ENCODE peak calls at places on chromosomes 3 and 15, in nine cellular contexts. R, C, M, Y, U, J, N, D and W are unnamed samples.

GRCh38 chr3:11019116-11019515 is 26.6 kb downstream of the SLC6A1 start:
- DNase-seq in R (no peak), C (no peak), M (no peak), Y (no peak), U (no peak), J (no peak), N (no peak), D (no peak), W (no peak)

GRCh38 chr3:189500299-189500698 is 130.9 kb upstream of the TP63 start:
- DNase-seq in R (no peak), C (no peak), M (no peak), Y (no peak), U (no peak), J (no peak), N (no peak), D (no peak), W (no peak)

GRCh38 chr3:170079466-170080165 is 41.8 kb downstream of the GPR160 start:
- DNase-seq in R (no peak), C (no peak), M (no peak), Y (no peak), U (no peak), J (no peak), N (no peak), D (peak), W (no peak)

GRCh38 chr3:177463863-177464262 is 266.6 kb upstream of the TBL1XR1 start:
- DNase-seq in R (no peak), C (no peak), M (no peak), Y (no peak), U (no peak), J (no peak), N (no peak), D (no peak), W (no peak)

GRCh38 chr15:101250931-101251829 is 668 bp downstream of the CHSY1 start:
- DNase-seq in R (no peak), C (no peak), M (no peak), Y (no peak), U (no peak), J (peak), N (peak), D (peak), W (no peak)

GRCh38 chr3:131526801-131527347 is 24.1 kb upstream of the MRPL3 start:
- DNase-seq in R (no peak), C (no peak), M (no peak), Y (no peak), U (peak), J (peak), N (peak), D (peak), W (no peak)

GRCh38 chr15:58726867-58727266 is 22.6 kb downstream of the ADAM10 start:
- DNase-seq in R (no peak), C (no peak), M (no peak), Y (no peak), U (no peak), J (no peak), N (no peak), D (no peak), W (no peak)

GRCh38 chr3:52555056-52555455 is 18.7 kb downstream of the UQCC5 start:
- DNase-seq in R (no peak), C (no peak), M (no peak), Y (no peak), U (no peak), J (no peak), N (no peak), D (no peak), W (no peak)

GRCh38 chr3:177195941-177196472 is 1.3 kb downstream of the TBL1XR1 start:
- DNase-seq in R (no peak), C (no peak), M (peak), Y (no peak), U (no peak), J (no peak), N (no peak), D (no peak), W (no peak)

GRCh38 chr3:87227104-87227834 is at the start of gene CHMP2B:
- DNase-seq in R (peak), C (peak), M (peak), Y (peak), U (peak), J (peak), N (peak), D (peak), W (peak)

GRCh38 chr15:28182216-28182615 is 83.1 kb upstream of the OCA2 start:
- DNase-seq in R (no peak), C (no peak), M (no peak), Y (no peak), U (no peak), J (no peak), N (no peak), D (peak), W (no peak)

GRCh38 chr15:78840661-78841060 is 29.4 kb upstream of the ADAMTS7 start:
- DNase-seq in R (no peak), C (no peak), M (no peak), Y (no peak), U (no peak), J (no peak), N (no peak), D (no peak), W (no peak)

GRCh38 chr15:77944002-77944867 is 133.3 kb downstream of the TBC1D2B start:
- DNase-seq in R (peak), C (no peak), M (peak), Y (peak), U (peak), J (peak), N (peak), D (peak), W (peak)

GRCh38 chr3:133466531-133467386 is 66.9 kb downstream of the BFSP2 start:
- DNase-seq in R (no peak), C (no peak), M (no peak), Y (no peak), U (no peak), J (no peak), N (peak), D (no peak), W (no peak)

GRCh38 chr3:5891721-5892120 is 704.2 kb downstream of the EDEM1 start:
- DNase-seq in R (no peak), C (no peak), M (no peak), Y (no peak), U (no peak), J (no peak), N (no peak), D (peak), W (no peak)

GRCh38 chr3:56970401-56971002 is 90.0 kb upstream of the SPATA12 start:
- DNase-seq in R (peak), C (no peak), M (no peak), Y (no peak), U (peak), J (no peak), N (no peak), D (peak), W (no peak)

GRCh38 chr15:25391971-25392733 is 46.7 kb downstream of the UBE3A start:
- DNase-seq in R (no peak), C (no peak), M (no peak), Y (no peak), U (no peak), J (no peak), N (no peak), D (no peak), W (no peak)

GRCh38 chr3:100463646-100464155 is 28.7 kb upstream of the TMEM45A start:
- DNase-seq in R (no peak), C (no peak), M (no peak), Y (no peak), U (no peak), J (no peak), N (no peak), D (no peak), W (no peak)

GRCh38 chr3:70120360-70120966 is 120.9 kb downstream of the SAMMSON start:
- DNase-seq in R (no peak), C (no peak), M (peak), Y (no peak), U (peak), J (peak), N (peak), D (peak), W (no peak)

GRCh38 chr3:58432905-58433304 is 727 bp downstream of the PDHB start:
- DNase-seq in R (no peak), C (no peak), M (no peak), Y (no peak), U (no peak), J (peak), N (no peak), D (no peak), W (no peak)

GRCh38 chr15:43274136-43274535 is 7.4 kb upstream of the TGM5 start:
- DNase-seq in R (no peak), C (no peak), M (no peak), Y (no peak), U (no peak), J (no peak), N (peak), D (no peak), W (no peak)

GRCh38 chr15:25402342-25402741 is 36.5 kb downstream of the UBE3A start:
- DNase-seq in R (no peak), C (no peak), M (no peak), Y (no peak), U (no peak), J (no peak), N (no peak), D (no peak), W (no peak)

GRCh38 chr3:161284989-161285388 is 63.9 kb downstream of the NMD3 start:
- DNase-seq in R (no peak), C (no peak), M (no peak), Y (no peak), U (no peak), J (no peak), N (no peak), D (no peak), W (no peak)

GRCh38 chr3:54891540-54891897 is 36.3 kb downstream of the LRTM1 start:
- DNase-seq in R (peak), C (no peak), M (peak), Y (no peak), U (peak), J (peak), N (peak), D (peak), W (peak)

GRCh38 chr3:85251766-85252165 is 293.0 kb downstream of the CADM2 start:
- DNase-seq in R (no peak), C (no peak), M (no peak), Y (no peak), U (no peak), J (no peak), N (no peak), D (no peak), W (no peak)

GRCh38 chr3:125589743-125590142 is 5.6 kb downstream of the OSBPL11 start:
- DNase-seq in R (no peak), C (no peak), M (no peak), Y (no peak), U (no peak), J (no peak), N (no peak), D (no peak), W (no peak)
- H3K27ac ChIP-seq in R (no peak), C (no peak), M (no peak), Y (no peak), U (no peak), J (no peak), N (no peak), D (no peak), W (no peak)

GRCh38 chr15:74788042-74788715 is 6.3 kb downstream of the CSK start:
- DNase-seq in R (no peak), C (no peak), M (no peak), Y (no peak), U (no peak), J (no peak), N (no peak), D (no peak), W (no peak)
- H3K27ac ChIP-seq in R (no peak), C (peak), M (peak), Y (peak), U (no peak), J (no peak), N (peak), D (no peak), W (peak)

GRCh38 chr15:62517541-62517940 is 352.5 kb upstream of the C2CD4B start:
- DNase-seq in R (no peak), C (no peak), M (no peak), Y (no peak), U (no peak), J (no peak), N (no peak), D (no peak), W (no peak)

GRCh38 chr15:62515696-62516395 is 350.8 kb upstream of the C2CD4B start:
- DNase-seq in R (no peak), C (no peak), M (no peak), Y (no peak), U (no peak), J (peak), N (no peak), D (no peak), W (no peak)

GRCh38 chr15:62509395-62509973 is 344.4 kb upstream of the C2CD4B start:
- DNase-seq in R (no peak), C (no peak), M (no peak), Y (no peak), U (peak), J (peak), N (no peak), D (no peak), W (no peak)

GRCh38 chr15:62512906-62513305 is 347.8 kb upstream of the C2CD4B start:
- DNase-seq in R (no peak), C (no peak), M (no peak), Y (no peak), U (no peak), J (no peak), N (no peak), D (no peak), W (no peak)
- H3K27ac ChIP-seq in R (no peak), C (no peak), M (no peak), Y (no peak), U (no peak), J (no peak), N (no peak), D (no peak), W (no peak)

DNA sequence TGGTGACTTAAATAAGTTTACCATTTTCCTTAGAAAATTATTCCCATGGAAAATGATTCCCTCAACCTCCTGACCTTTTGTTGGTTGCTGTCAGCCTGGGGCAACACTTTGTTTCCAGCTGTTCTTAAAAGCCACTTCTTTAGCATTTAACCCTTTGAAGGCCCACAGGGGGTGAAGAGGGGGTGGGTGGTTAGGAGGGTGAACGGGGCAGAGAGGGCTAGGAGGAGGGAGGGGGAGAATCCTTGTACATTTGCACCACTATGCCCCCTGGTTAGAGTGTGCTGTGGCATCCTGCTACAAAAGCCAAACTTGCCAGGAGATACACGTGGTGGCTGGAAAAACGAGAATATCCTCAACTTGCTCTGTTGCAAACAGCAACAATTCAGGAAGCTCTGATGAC is 273.2 kb upstream of the RGMA start:
- DNase-seq in R (no peak), C (no peak), M (no peak), Y (no peak), U (peak), J (peak), N (no peak), D (no peak), W (no peak)
- H3K27ac ChIP-seq in R (no peak), C (no peak), M (no peak), Y (no peak), U (no peak), J (peak), N (no peak), D (no peak), W (no peak)

GRCh38 chr3:191290311-191291025 is 38.7 kb upstream of the CCDC50 start:
- DNase-seq in R (no peak), C (no peak), M (no peak), Y (no peak), U (no peak), J (no peak), N (no peak), D (no peak), W (no peak)
- H3K27ac ChIP-seq in R (no peak), C (no peak), M (peak), Y (no peak), U (no peak), J (no peak), N (peak), D (no peak), W (no peak)